ENCODE peak calls at places on chromosomes 11 and 22, in four cellular contexts. One of them, this sample, is unnamed.

GRCh38 chr11:117887431-117888139 is 11.1 kb upstream of the FXYD6 start:
- DNase-seq in GM12878: no peak
- DNase-seq in WTC11: no peak
- DNase-seq in K562: no peak
- DNase-seq in this sample: no peak

GRCh38 chr11:131889146-131889577 is 518.7 kb downstream of the NTM start:
- DNase-seq in GM12878: peak
- DNase-seq in WTC11: no peak
- DNase-seq in K562: no peak
- DNase-seq in this sample: no peak

GRCh38 chr11:32231909-32232493 is 141.1 kb downstream of the RCN1 start:
- DNase-seq in GM12878: no peak
- DNase-seq in WTC11: peak
- DNase-seq in K562: peak
- DNase-seq in this sample: peak

GRCh38 chr11:83070878-83071640 is 638 bp downstream of the RAB30 start:
- DNase-seq in GM12878: no peak
- DNase-seq in WTC11: peak
- DNase-seq in K562: no peak
- DNase-seq in this sample: no peak

GRCh38 chr22:30116362-30117117 is 36.3 kb downstream of the HORMAD2 start:
- DNase-seq in GM12878: no peak
- DNase-seq in WTC11: no peak
- DNase-seq in K562: no peak
- DNase-seq in this sample: peak

GRCh38 chr11:128835741-128836410 is 31.2 kb downstream of the KCNJ1 start:
- DNase-seq in GM12878: no peak
- DNase-seq in WTC11: no peak
- DNase-seq in K562: peak
- DNase-seq in this sample: peak

GRCh38 chr11:21565283-21565682 is 627.6 kb upstream of the ANO5 start:
- DNase-seq in GM12878: no peak
- DNase-seq in WTC11: no peak
- DNase-seq in K562: no peak
- DNase-seq in this sample: no peak

GRCh38 chr11:122642971-122643370 is 12.6 kb upstream of the UBASH3B start:
- DNase-seq in GM12878: no peak
- DNase-seq in WTC11: no peak
- DNase-seq in K562: no peak
- DNase-seq in this sample: no peak

GRCh38 chr11:12171921-12172320 is 61.5 kb downstream of the MICAL2 start:
- DNase-seq in GM12878: no peak
- DNase-seq in WTC11: no peak
- DNase-seq in K562: no peak
- DNase-seq in this sample: no peak

GRCh38 chr11:3977078-3977477 is 117.5 kb upstream of the RRM1 start:
- DNase-seq in GM12878: no peak
- DNase-seq in WTC11: no peak
- DNase-seq in K562: peak
- DNase-seq in this sample: no peak

GRCh38 chr11:64340671-64341335 is 799 bp downstream of the CCDC88B start:
- DNase-seq in GM12878: no peak
- DNase-seq in WTC11: peak
- DNase-seq in K562: peak
- DNase-seq in this sample: no peak

GRCh38 chr11:17386331-17387084 is 2.0 kb downstream of the KCNJ11 start:
- DNase-seq in GM12878: no peak
- DNase-seq in WTC11: peak
- DNase-seq in K562: peak
- DNase-seq in this sample: peak

GRCh38 chr22:48717076-48717810 is 1110.4 kb downstream of the BRD1 start:
- DNase-seq in GM12878: no peak
- DNase-seq in WTC11: no peak
- DNase-seq in K562: no peak
- DNase-seq in this sample: no peak

GRCh38 chr11:19995131-19995530 is 165.1 kb downstream of the DBX1 start:
- DNase-seq in GM12878: no peak
- DNase-seq in WTC11: no peak
- DNase-seq in K562: peak
- DNase-seq in this sample: peak

GRCh38 chr22:32248276-32248675 is 6.9 kb downstream of the SLC5A4 start:
- DNase-seq in GM12878: no peak
- DNase-seq in WTC11: no peak
- DNase-seq in K562: no peak
- DNase-seq in this sample: no peak

DNA sequence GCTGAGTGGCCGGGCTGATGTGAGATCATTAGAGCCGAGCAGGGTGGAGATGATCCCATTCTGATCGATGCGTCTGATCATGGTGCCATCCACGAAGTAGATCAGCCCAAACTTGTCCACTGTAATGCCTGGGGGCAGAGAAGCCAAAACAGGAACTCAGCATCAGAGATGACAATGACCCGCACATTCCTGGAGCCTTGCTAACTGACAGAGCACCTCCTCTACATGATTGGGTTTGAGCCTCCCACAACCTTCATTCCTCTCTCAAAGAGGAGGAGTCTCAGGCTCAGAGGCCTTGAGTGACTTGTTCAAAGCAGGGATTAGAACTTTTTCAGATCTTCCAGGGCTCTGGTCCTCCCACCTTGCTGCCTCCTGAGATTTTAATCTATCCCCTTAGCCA is 133.7 kb upstream of the NARS2 start:
- DNase-seq in GM12878: no peak
- DNase-seq in WTC11: no peak
- DNase-seq in K562: no peak
- DNase-seq in this sample: no peak
- TF ChIP-seq TCF7 in GM12878: no peak
- TF ChIP-seq TCF7 in WTC11: no peak
- TF ChIP-seq TCF7 in K562: no peak
- TF ChIP-seq TCF7 in this sample: no peak

GRCh38 chr11:125257185-125257584 is 92.6 kb downstream of the PKNOX2 start:
- DNase-seq in GM12878: no peak
- DNase-seq in WTC11: peak
- DNase-seq in K562: peak
- DNase-seq in this sample: no peak
- TF ChIP-seq TCF7 in GM12878: no peak
- TF ChIP-seq TCF7 in WTC11: no peak
- TF ChIP-seq TCF7 in K562: no peak
- TF ChIP-seq TCF7 in this sample: no peak

DNA sequence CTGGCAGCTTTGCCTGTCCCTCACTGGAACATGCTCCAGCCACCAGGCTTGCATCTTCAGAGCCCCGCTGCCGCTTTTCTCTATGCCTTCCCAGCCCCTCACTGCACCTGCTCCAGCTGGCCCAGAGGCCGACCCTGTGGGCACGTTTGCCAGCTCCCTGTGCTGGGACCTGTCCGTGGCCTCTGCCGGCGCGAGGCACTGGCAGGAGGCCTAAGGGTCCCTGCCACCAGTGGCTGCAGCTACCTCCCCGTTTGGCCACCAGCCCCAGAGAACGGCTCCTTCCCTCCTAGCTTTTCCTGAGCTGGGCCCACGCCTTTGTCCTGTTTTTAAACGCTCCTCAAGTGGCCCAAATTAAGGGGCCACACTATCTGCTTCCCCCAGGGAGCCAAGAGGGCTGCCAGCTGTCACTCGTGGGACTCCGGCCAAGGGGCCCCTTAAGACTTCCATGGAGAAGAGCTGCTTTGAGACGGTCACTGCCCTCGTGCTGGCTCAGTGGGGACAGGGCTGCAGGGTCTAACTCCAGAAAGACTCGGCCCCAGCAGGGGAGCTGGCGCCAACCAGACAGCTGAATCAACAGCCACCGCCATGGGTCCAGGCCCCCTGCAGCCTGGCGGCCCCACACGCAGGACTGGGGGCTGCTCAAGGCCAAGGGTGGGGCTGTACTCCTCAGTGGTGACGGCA is 24.6 kb upstream of the WNT7B start:
- DNase-seq in GM12878: no peak
- DNase-seq in WTC11: no peak
- DNase-seq in K562: no peak
- DNase-seq in this sample: no peak
- TF ChIP-seq TCF7 in GM12878: no peak
- TF ChIP-seq TCF7 in WTC11: no peak
- TF ChIP-seq TCF7 in K562: no peak
- TF ChIP-seq TCF7 in this sample: no peak

DNA sequence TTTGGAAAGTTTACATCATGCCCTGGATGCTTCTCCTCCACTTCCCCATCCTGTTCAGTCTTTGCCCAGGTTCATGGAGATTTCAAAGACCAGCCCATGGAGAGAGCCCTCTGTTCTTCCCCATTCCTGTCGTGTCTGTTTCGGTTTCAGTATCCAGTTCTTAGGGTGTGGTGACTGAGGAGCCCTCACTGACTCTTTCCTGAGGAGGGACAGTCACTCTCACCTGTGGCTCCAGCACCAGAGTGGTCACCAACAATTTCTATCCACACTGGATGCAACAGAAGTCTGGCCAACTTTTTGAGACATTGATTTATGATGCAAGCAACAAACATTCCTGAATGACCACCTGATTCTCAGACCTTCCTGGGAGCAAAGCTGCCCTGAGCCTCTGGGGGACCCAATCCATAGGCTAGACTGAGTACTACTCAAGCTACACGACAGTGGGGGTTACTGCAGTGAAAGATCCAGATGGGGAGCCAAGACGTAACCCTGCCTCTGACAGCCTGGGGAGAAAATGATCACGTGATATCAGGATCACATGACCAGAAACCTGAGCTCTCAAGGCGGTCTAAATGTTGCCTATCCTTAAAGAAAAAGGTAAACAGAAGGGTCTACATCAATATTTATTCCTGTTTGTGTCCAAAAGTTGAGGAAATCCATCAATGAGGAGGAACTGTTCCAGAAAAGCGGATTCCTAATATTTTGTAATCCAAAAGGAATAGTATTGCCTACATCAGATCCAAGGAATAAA is 76.2 kb upstream of the VPREB1 start:
- DNase-seq in GM12878: peak
- DNase-seq in WTC11: no peak
- DNase-seq in K562: peak
- DNase-seq in this sample: peak
- TF ChIP-seq TCF7 in GM12878: no peak
- TF ChIP-seq TCF7 in WTC11: no peak
- TF ChIP-seq TCF7 in K562: no peak
- TF ChIP-seq TCF7 in this sample: no peak

GRCh38 chr11:621838-622237 is 2.9 kb downstream of the CDHR5 start:
- DNase-seq in GM12878: no peak
- DNase-seq in WTC11: no peak
- DNase-seq in K562: no peak
- DNase-seq in this sample: no peak

GRCh38 chr11:618856-619624 is 3.3 kb upstream of the IRF7 start:
- DNase-seq in GM12878: no peak
- DNase-seq in WTC11: no peak
- DNase-seq in K562: no peak
- DNase-seq in this sample: no peak

GRCh38 chr11:619625-620050 is 3.9 kb upstream of the IRF7 start:
- DNase-seq in GM12878: no peak
- DNase-seq in WTC11: no peak
- DNase-seq in K562: no peak
- DNase-seq in this sample: no peak

GRCh38 chr11:620201-620600 is 4.5 kb upstream of the IRF7 start:
- DNase-seq in GM12878: no peak
- DNase-seq in WTC11: no peak
- DNase-seq in K562: no peak
- DNase-seq in this sample: no peak

GRCh38 chr11:620935-621814 is 3.6 kb downstream of the CDHR5 start:
- DNase-seq in GM12878: no peak
- DNase-seq in WTC11: no peak
- DNase-seq in K562: no peak
- DNase-seq in this sample: no peak
- TF ChIP-seq TCF7 in GM12878: no peak
- TF ChIP-seq TCF7 in WTC11: no peak
- TF ChIP-seq TCF7 in K562: no peak
- TF ChIP-seq TCF7 in this sample: no peak

DNA sequence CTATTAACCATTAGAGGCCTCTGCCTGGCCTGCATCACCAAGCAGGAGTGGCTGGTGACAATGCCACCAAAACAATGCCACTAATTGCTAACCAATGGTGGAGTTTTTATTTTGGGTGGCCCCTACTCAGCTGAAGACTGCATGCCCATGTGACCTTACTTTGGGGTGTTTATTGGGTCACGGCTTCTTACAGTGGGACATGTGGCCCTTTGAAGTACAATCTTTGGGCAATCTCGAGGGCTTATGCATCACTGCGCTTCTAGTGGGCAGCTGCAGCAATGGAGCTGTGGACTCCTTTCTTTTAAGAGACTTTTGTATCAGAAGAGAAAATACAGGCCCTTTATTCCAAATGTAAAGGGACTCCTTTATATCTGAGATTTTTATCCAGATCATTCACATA is 85.7 kb downstream of the IGLL5 start:
- DNase-seq in GM12878: no peak
- DNase-seq in WTC11: no peak
- DNase-seq in K562: no peak
- DNase-seq in this sample: no peak
- TF ChIP-seq TCF7 in GM12878: no peak
- TF ChIP-seq TCF7 in WTC11: no peak
- TF ChIP-seq TCF7 in K562: no peak
- TF ChIP-seq TCF7 in this sample: no peak

GRCh38 chr22:46370584-46371373 is 35.3 kb downstream of the TRMU start:
- DNase-seq in GM12878: no peak
- DNase-seq in WTC11: no peak
- DNase-seq in K562: no peak
- DNase-seq in this sample: peak
- TF ChIP-seq TCF7 in GM12878: no peak
- TF ChIP-seq TCF7 in WTC11: no peak
- TF ChIP-seq TCF7 in K562: no peak
- TF ChIP-seq TCF7 in this sample: no peak